ENCODE peak calls at places on chromosomes 13 and 19, in four cellular contexts. Z, V, G and W are unnamed samples.

GRCh38 chr19:54594737-54595136 is 1.3 kb downstream of the LILRA1 start:
- DNase-seq in Z (no peak), G (no peak), V (no peak), W (no peak)

GRCh38 chr19:5996102-5996501 is 18.2 kb upstream of the RANBP3 start:
- DNase-seq in V (no peak), Z (no peak), G (no peak), W (no peak)

GRCh38 chr19:55646889-55647731 is 902 bp upstream of the CCDC106 start:
- DNase-seq in V (no peak), Z (no peak), G (no peak), W (no peak)

GRCh38 chr19:44723952-44724319 is 24.6 kb upstream of the BCL3 start:
- DNase-seq in V (peak), Z (peak), G (peak), W (peak)

GRCh38 chr19:45152504-45153338 is 8.1 kb downstream of the NKPD1 start:
- DNase-seq in Z (no peak), G (peak), V (peak), W (peak)

GRCh38 chr19:9586764-9587163 is 2.5 kb upstream of the ZNF121 start:
- DNase-seq in G (peak), V (peak), Z (no peak), W (peak)

GRCh38 chr19:35818445-35818844 is 5.8 kb upstream of the PRODH2 start:
- DNase-seq in V (no peak), Z (no peak), G (no peak), W (no peak)

GRCh38 chr13:46555722-46556121 is 2.8 kb downstream of the LRCH1 start:
- DNase-seq in V (no peak), G (no peak), Z (no peak), W (no peak)

GRCh38 chr19:43625918-43626579 is 6.6 kb upstream of the ZNF428 start:
- DNase-seq in Z (no peak), G (no peak), V (no peak), W (no peak)

GRCh38 chr13:62320129-62320724 is 904.6 kb upstream of the PCDH20 start:
- DNase-seq in Z (no peak), G (no peak), V (peak), W (no peak)

GRCh38 chr13:27917121-27917947 is 2.5 kb upstream of the PDX1 start:
- DNase-seq in G (no peak), Z (no peak), V (no peak), W (no peak)

GRCh38 chr19:33390908-33391630 is 17.6 kb downstream of the CEBPG start:
- DNase-seq in G (no peak), V (no peak), Z (peak), W (no peak)

GRCh38 chr19:6452223-6452614 is 7.4 kb downstream of the SLC25A23 start:
- DNase-seq in Z (no peak), G (no peak), V (no peak), W (no peak)

GRCh38 chr13:89066868-89067466 is 1395.8 kb downstream of the SLITRK5 start:
- DNase-seq in V (no peak), G (no peak), Z (no peak), W (no peak)

GRCh38 chr19:46023311-46023779 is 492 bp upstream of the PGLYRP1 start:
- DNase-seq in G (no peak), Z (no peak), V (no peak), W (no peak)

GRCh38 chr19:19087676-19088075 is 23.9 kb downstream of the SLC25A42 start:
- DNase-seq in Z (no peak), G (no peak), V (no peak), W (no peak)

GRCh38 chr19:41951686-41952172 is 7.4 kb downstream of the RABAC1 start:
- DNase-seq in V (peak), Z (peak), G (peak), W (peak)

GRCh38 chr19:46716013-46716671 is 772 bp downstream of the PRKD2 start:
- DNase-seq in G (no peak), Z (no peak), V (no peak), W (peak)

GRCh38 chr19:33311326-33311682 is 9.0 kb upstream of the CEBPA start:
- DNase-seq in V (no peak), G (no peak), Z (no peak), W (peak)

GRCh38 chr13:91133941-91134772 is 213.3 kb upstream of the MIR17HG start:
- DNase-seq in Z (no peak), V (peak), G (peak), W (peak)

GRCh38 chr13:67001363-67001762 is 228.8 kb downstream of the PCDH9 start:
- DNase-seq in Z (no peak), G (no peak), V (no peak), W (no peak)

GRCh38 chr19:10544753-10545251 is 1.1 kb downstream of the ATG4D start:
- DNase-seq in G (no peak), V (no peak), Z (no peak), W (no peak)

GRCh38 chr13:42574435-42575311 is 721 bp downstream of the TNFSF11 start:
- DNase-seq in V (no peak), G (no peak), Z (no peak), W (no peak)

GRCh38 chr19:45498411-45499195 is at the start of gene PPM1N:
- DNase-seq in V (no peak), G (no peak), Z (no peak), W (no peak)

GRCh38 chr13:42885325-42885724 is 103.9 kb downstream of the FAM216B start:
- DNase-seq in V (no peak), G (no peak), Z (no peak), W (no peak)

GRCh38 chr13:94825507-94825906 is 113.2 kb upstream of the SOX21 start:
- DNase-seq in G (peak), V (no peak), Z (peak), W (peak)

GRCh38 chr19:32018014-32018413 is 327.4 kb upstream of the ZNF507 start:
- DNase-seq in G (peak), V (no peak), Z (peak), W (no peak)

GRCh38 chr13:79654520-79654919 is 173.6 kb downstream of the NDFIP2 start:
- DNase-seq in V (no peak), Z (no peak), G (no peak), W (no peak)

GRCh38 chr19:45264781-45265317 is 13.8 kb downstream of the MARK4 start:
- DNase-seq in G (no peak), V (no peak), Z (no peak), W (no peak)

DNA sequence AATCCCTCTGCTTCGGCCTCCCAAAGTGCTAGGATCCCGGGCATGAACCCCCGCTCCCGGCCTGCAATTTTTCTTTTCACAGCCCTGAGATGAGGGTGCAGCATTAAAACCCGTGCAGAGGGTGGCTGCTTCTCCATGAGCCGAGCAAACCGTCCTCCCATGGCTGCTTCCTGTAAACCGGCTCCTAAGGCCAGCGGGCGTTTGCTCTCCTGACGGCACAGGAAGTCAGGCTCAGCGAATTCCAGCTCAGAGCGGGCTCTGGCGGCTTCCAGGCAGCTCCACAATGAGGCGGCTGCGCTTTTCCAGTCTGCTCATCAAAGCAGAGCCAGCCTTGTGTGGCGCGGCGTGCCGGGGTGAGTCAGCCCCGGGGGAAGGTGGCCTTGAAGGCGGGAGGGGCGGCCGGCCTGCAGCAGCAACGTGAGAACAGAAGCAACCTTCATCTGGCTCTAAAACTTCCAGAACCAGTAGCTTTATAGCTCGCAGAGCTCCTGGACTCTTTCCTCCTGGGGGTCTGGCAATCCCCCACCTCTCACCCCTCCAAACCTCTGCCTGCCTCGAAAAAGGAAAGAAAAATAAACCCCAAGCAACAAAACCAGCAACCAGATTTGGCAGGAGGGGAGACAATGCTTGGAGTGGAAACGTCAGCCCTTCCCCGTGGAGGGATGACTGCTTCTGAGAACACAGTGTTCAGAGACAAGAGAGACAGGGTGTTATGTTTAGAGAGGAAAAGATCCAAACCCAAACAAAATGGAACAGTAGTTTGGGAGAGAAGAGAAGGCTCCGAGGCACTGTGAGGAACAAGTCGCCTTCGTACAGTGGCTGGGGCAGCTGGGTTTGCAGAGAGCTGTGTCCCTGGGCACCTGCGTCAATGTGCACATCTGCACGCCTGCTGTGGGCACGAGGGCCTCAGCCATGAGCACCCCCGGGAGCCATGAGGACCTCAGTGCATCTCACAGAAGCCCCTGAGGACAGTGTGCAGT is 67.8 kb downstream of the GADD45B start:
- DNase-seq in V (peak), G (peak), Z (peak), W (peak)
- TF ChIP-seq POLR2A in V (peak), G (no peak), Z (peak), W (no peak)

GRCh38 chr13:110339263-110339662 is 32.2 kb downstream of the COL4A2 start:
- DNase-seq in V (no peak), Z (no peak), G (no peak), W (no peak)

GRCh38 chr13:110337287-110337686 is 30.2 kb downstream of the COL4A2 start:
- DNase-seq in Z (no peak), V (peak), G (no peak), W (no peak)

GRCh38 chr13:110336681-110337080 is 29.6 kb downstream of the COL4A2 start:
- DNase-seq in V (no peak), Z (no peak), G (no peak), W (no peak)

GRCh38 chr13:110339975-110340550 is 33.0 kb downstream of the COL4A2 start:
- DNase-seq in Z (no peak), G (no peak), V (no peak), W (no peak)

DNA sequence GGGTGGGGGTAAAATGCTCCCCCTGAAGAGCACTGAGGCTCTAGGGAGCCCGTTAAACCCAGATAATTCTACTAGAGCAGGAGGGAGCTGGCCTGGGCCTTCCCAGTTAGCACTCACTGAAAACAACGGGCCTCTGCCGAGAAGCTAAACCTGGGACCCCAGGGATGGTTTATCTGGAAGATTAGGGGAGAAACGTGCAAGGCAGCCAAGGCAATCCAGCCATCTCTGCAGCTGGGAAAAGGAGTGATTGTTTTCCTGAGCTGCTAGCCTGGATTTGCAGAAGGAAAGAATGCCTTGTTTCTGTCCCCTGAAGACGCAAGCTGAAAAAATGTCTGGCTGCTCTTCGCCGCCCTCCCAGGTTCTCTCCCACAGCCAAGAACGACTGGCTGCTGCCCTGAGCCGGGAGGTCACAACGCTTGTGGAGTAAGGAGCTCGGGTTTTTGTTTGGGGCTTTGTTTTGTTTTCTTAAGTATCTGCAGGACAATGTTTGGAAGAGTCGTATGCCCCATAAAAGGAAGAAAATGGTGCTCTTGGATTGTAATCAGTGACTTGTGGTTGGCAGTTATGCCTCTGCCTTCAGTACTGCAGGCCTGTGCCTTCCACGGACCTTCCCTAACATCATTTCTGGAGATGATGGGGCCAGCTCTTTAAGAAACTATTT is 31.5 kb downstream of the COL4A2 start:
- DNase-seq in V (peak), Z (peak), G (peak), W (no peak)
- TF ChIP-seq POLR2A in V (no peak), Z (no peak), G (no peak), W (no peak)

DNA sequence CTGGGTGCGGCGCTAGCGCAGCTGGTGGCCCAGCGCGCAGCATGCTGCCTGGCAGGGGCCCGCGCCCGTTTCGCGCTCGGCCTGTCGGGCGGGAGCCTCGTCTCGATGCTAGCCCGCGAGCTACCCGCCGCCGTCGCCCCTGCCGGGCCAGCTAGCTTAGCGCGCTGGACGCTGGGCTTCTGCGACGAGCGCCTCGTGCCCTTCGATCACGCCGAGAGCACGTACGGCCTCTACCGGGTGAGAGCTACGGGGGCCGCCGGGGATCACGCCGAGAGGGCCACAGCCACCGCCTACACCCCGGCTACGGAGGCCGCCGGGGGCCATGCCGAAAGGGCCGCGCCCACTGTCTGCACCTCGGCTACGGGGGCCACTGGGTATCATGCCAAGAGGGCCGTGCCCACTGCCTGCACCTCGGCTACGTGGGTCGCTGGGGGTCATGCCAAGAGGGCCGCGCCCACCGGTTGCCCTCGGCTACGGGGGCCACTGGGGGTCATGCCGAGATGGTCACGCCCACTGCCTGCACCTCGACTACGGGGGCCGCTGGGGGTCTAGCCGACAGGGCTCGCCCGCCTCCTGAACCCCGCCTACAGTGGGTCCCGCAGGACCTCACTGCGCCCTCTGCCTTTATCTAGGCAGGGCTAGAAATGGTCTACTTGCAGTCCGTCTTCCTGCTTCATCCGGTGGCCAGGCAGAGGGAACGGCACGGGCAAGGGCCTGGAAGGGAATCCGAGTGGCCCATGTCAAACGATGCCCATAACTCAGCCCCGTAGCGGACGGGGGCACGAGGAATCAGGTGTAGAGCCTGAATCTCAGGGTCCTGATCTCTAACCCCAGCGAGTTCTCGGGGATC is 500 bp downstream of the PGLS start:
- DNase-seq in G (peak), Z (peak), V (peak), W (peak)
- TF ChIP-seq POLR2A in G (no peak), Z (peak), V (no peak), W (no peak)

DNA sequence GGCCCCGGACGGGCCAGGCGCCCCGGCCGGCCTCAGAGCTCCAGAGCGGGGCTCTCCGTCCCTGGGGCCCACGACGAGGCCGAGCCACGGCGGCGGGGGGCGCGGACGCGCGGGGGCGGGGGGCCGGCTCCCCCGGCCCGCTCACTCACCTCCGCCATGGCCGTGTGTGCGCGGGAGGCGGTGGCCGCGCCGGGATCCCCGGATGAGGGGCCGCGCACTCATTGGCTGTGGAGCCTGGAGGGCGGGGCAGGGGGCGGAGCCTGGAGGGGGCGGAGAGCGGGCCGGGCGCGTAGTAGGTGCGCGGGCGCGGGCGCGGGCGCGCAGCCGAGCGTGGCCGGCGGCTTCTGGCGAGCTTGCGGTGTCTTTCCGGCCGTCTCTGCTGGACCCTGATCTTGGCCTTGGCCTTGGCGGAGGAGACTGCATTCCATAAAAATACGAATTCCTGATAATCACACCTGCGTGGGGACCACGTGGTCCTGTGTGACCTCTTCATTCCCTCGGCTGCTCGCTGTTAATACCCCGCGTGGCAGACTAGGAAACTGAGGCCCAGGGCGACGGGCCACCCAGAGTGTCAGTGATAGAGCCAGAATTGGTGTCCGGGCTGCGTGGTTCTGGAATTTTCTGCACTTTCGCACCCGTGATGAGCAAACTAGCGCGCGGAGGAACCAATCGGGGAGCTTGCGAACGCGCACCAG is at the start of gene MIER2:
- DNase-seq in G (peak), V (peak), Z (peak), W (peak)
- TF ChIP-seq POLR2A in G (no peak), V (no peak), Z (no peak), W (no peak)

DNA sequence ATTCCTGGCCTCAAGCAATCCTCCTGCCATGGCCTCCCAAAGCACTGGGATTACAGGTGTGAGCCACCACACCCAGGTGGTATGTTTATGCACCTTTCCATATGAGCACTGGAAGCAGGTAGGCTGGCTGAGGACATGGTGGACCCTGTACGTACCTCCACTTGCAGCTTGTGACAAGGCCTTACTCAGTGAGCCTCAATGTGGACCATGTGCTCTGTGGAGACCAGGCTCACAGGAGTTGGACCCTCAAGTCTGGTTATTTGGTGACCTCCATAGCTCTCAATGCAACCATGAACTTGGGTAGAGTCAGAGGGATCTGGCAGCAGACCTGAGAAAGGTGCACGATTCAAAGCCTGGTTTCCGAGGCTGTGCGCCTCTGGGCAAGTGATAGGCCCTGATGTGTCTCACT is 5.5 kb downstream of the ACP4 start:
- DNase-seq in Z (no peak), V (no peak), G (no peak), W (no peak)
- TF ChIP-seq POLR2A in Z (no peak), V (no peak), G (no peak), W (no peak)

GRCh38 chr19:48806518-48806817 is 4.4 kb downstream of the BCAT2 start:
- DNase-seq in Z (no peak), V (peak), G (no peak), W (peak)

GRCh38 chr19:48804496-48804895 is 6.3 kb downstream of the BCAT2 start:
- DNase-seq in V (no peak), G (no peak), Z (no peak), W (no peak)

GRCh38 chr19:48807590-48808308 is 3.1 kb downstream of the BCAT2 start:
- DNase-seq in G (no peak), V (no peak), Z (no peak), W (no peak)

GRCh38 chr19:48805452-48805851 is 5.4 kb downstream of the BCAT2 start:
- DNase-seq in Z (no peak), G (no peak), V (no peak), W (no peak)

GRCh38 chr19:48806818-48807589 is 3.8 kb downstream of the BCAT2 start:
- DNase-seq in V (no peak), Z (no peak), G (no peak), W (no peak)
- TF ChIP-seq POLR2A in V (no peak), Z (no peak), G (no peak), W (no peak)

GRCh38 chr19:3123088-3123721 is 12.6 kb upstream of the GNA15 start:
- DNase-seq in V (no peak), G (no peak), Z (no peak), W (no peak)
- TF ChIP-seq POLR2A in V (no peak), G (no peak), Z (no peak), W (no peak)

GRCh38 chr13:36339600-36340155 is 6.5 kb downstream of the SPART start:
- DNase-seq in Z (no peak), V (no peak), G (no peak), W (no peak)
- TF ChIP-seq POLR2A in Z (no peak), V (no peak), G (no peak), W (no peak)